ENCODE peak calls at places on chromosome 9, in six cellular contexts. H is NCI-H460, E is aorta, Y is GM23248, V is fibroblast of lung, F is GM20000. I is an unnamed sample.
A peak's percentile ranks its signal among the peaks of the same experiment; 100 is the strongest.

GRCh38 chr9:36207016-36207415 is 16.3 kb downstream of the CLTA start:
- DNase-seq in Y (peak; percentile 83), F (no peak), V (no peak), E (no peak), H (no peak), I (no peak)

GRCh38 chr9:68925175-68925574 is 88.7 kb downstream of the PRKACG start:
- DNase-seq in V (no peak), F (no peak), H (no peak), Y (no peak), E (no peak), I (no peak)

GRCh38 chr9:136906251-136906650 is 19.9 kb downstream of the TRAF2 start:
- DNase-seq in Y (no peak), E (no peak), H (no peak), V (no peak), F (no peak), I (no peak)

GRCh38 chr9:76652894-76653293 is 111.3 kb upstream of the PCA3 start:
- DNase-seq in H (no peak), V (no peak), Y (no peak), F (no peak), E (peak; percentile 63), I (no peak)

GRCh38 chr9:131179561-131180219 is 54.3 kb downstream of the NUP214 start:
- DNase-seq in E (no peak), V (peak; percentile 83), F (peak; percentile 31), Y (peak; percentile 90), H (no peak), I (no peak)

GRCh38 chr9:130107955-130108354 is 54.2 kb downstream of the GPR107 start:
- DNase-seq in V (no peak), F (no peak), Y (no peak), E (no peak), H (no peak), I (no peak)

GRCh38 chr9:129070670-129071525 is 10.0 kb upstream of the DOLPP1 start:
- DNase-seq in H (no peak), F (no peak), Y (no peak), E (no peak), V (no peak), I (no peak)

GRCh38 chr9:2826291-2826690 is 17.6 kb downstream of the PUM3 start:
- DNase-seq in H (no peak), Y (no peak), V (no peak), F (no peak), E (no peak), I (no peak)

GRCh38 chr9:135887021-135887507 is 20.3 kb downstream of the CAMSAP1 start:
- DNase-seq in V (peak; percentile 40), E (peak; percentile 57), Y (peak; percentile 37), H (no peak), F (no peak), I (no peak)

GRCh38 chr9:87594662-87595061 is 97.0 kb downstream of the DAPK1 start:
- DNase-seq in Y (no peak), F (no peak), V (no peak), E (no peak), H (no peak), I (no peak)

GRCh38 chr9:100602302-100602930 is 24.5 kb downstream of the CAVIN4 start:
- DNase-seq in H (peak; percentile 67), E (no peak), F (peak; percentile 25), Y (peak; percentile 62), V (peak; percentile 59), I (peak; percentile 56)

GRCh38 chr9:127104465-127105311 is 17.7 kb downstream of the ANGPTL2 start:
- DNase-seq in E (no peak), F (no peak), Y (peak; percentile 25), V (peak; percentile 52), H (no peak), I (no peak)

GRCh38 chr9:89873801-89874200 is 269.0 kb downstream of the GADD45G start:
- DNase-seq in Y (no peak), F (no peak), E (no peak), V (no peak), H (no peak), I (no peak)